ENCODE peak calls at places on chromosomes 7 and 10, in ten cellular contexts. L is hepatocyte; Z is sigmoid colon; S is fibroblast of the aortic adventitia; Y is mucosa of descending colon; Q is lower leg skin; W is H9; B is dorsolateral prefrontal cortex; M is CD4-positive, alpha-beta T cell; O is Caco-2. N is an unnamed sample.

GRCh38 chr7:136869991-136870798 is 1.7 kb downstream of the CHRM2 start:
- DNase-seq in Z (peak; percentile 71), B (peak; percentile 43), Q (no peak), S (no peak), O (no peak), L (peak; percentile 8), M (no peak), Y (peak; percentile 19), W (peak; percentile 37), N (no peak)

GRCh38 chr7:97871659-97872024 is 566 bp downstream of the ASNS start:
- DNase-seq in W (peak; percentile 39), S (no peak), Z (no peak), Q (no peak), O (no peak), L (no peak), Y (no peak), B (no peak), M (no peak), N (no peak)

GRCh38 chr7:73912223-73912622 is 51.3 kb downstream of the TMEM270 start:
- DNase-seq in L (no peak), S (no peak), W (no peak), B (no peak), Y (no peak), Q (no peak), Z (no peak), O (no peak), M (no peak), N (no peak)

GRCh38 chr10:31467791-31468535 is 148.9 kb downstream of the ZEB1 start:
- DNase-seq in W (peak; percentile 87), S (peak; percentile 14), Y (peak; percentile 21), O (peak; percentile 47), Z (no peak), L (peak; percentile 42), Q (no peak), M (no peak), B (no peak), N (no peak)

GRCh38 chr7:875476-876076 is 778 bp upstream of the GET4 start:
- DNase-seq in M (no peak), Q (no peak), Z (no peak), S (no peak), O (no peak), Y (peak; percentile 63), B (peak; percentile 50), L (no peak), W (no peak), N (no peak)

GRCh38 chr10:132350946-132351345 is 19.0 kb downstream of the LRRC27 start:
- DNase-seq in W (no peak), S (no peak), L (no peak), Q (no peak), B (no peak), O (no peak), Z (peak; percentile 62), Y (no peak), M (no peak), N (no peak)

GRCh38 chr10:77539147-77539935 is 98.3 kb downstream of the KCNMA1 start:
- DNase-seq in Q (no peak), B (no peak), L (no peak), W (no peak), Z (no peak), S (no peak), O (peak; percentile 25), Y (no peak), M (no peak), N (no peak)

GRCh38 chr10:115033898-115034297 is 59.3 kb upstream of the ATRNL1 start:
- DNase-seq in Q (no peak), B (no peak), Y (no peak), W (no peak), Z (no peak), O (no peak), M (no peak), L (no peak), S (no peak), N (no peak)

GRCh38 chr10:29533046-29533445 is 101.7 kb downstream of the SVIL start:
- DNase-seq in Q (peak; percentile 65), S (no peak), W (no peak), B (no peak), Z (no peak), M (no peak), Y (no peak), O (no peak), L (no peak), N (no peak)

GRCh38 chr10:29533696-29534285 is 101.0 kb downstream of the SVIL start:
- DNase-seq in Q (peak; percentile 66), Y (no peak), M (no peak), L (no peak), W (no peak), Z (no peak), O (no peak), B (no peak), S (peak; percentile 27), N (no peak)

GRCh38 chr10:29532256-29532878 is 102.4 kb downstream of the SVIL start:
- DNase-seq in M (no peak), W (no peak), Z (no peak), B (no peak), O (no peak), Y (no peak), Q (peak; percentile 59), L (no peak), S (no peak), N (no peak)

GRCh38 chr10:29529146-29529545 is 105.6 kb downstream of the SVIL start:
- DNase-seq in W (no peak), L (no peak), S (no peak), M (no peak), O (no peak), Q (no peak), Z (no peak), Y (no peak), B (no peak), N (no peak)

DNA sequence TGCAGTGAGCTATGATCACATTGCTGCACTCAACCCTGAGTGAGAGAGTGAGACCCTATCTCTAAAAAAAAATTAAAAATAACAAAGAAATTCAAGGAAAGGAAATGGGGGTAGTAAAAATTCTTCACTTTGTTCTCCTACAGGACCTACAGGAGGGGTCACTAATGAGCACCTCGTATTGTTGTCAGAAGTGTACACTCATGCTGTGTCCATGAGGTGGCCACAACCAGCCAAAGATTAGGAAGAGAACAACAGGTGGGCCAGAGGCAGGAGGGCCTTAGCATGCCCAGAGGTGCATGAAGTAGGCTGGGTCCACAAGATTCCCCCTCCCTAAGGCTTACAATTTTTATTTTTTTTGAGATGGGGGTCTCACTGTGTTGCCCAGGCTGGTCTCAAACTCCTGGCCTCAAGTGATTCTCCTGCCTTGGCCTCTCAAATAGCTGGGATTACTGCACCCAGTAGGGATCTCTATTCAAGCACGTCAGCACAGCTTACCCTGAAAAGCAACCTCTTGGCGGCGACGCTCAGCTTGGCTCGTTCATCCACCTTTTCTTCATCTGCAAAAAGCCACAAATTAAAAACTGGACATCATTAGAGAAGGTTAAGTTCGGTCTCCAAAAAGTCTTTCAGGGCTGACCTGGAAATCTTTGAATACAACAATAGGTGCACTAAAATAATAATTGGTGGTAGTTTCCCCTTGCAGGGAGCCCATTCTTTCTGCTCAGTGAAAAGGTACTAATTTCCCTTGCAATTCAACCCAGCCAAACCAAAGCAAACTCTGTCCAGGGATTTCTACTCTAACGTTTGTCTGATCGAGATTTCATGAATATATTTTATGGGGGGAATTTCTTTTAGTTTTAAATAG is 104.4 kb downstream of the SVIL start:
- DNase-seq in S (no peak), W (no peak), O (no peak), Z (no peak), L (no peak), Q (peak; percentile 23), B (no peak), Y (no peak), M (no peak), N (no peak)
- TF ChIP-seq CTCF in S (no peak), W (no peak), O (peak; percentile 30), Z (no peak), L (no peak), Q (no peak), B (no peak), Y (no peak), M (no peak), N (no peak)

GRCh38 chr10:117431160-117431559 is 55.9 kb upstream of the PDZD8 start:
- DNase-seq in B (no peak), Y (no peak), W (no peak), M (no peak), Q (no peak), L (no peak), O (peak; percentile 40), S (no peak), Z (no peak), N (no peak)
- TF ChIP-seq CTCF in B (no peak), Y (no peak), W (peak; percentile 35), M (no peak), Q (no peak), L (no peak), O (peak; percentile 49), S (no peak), Z (no peak), N (no peak)

DNA sequence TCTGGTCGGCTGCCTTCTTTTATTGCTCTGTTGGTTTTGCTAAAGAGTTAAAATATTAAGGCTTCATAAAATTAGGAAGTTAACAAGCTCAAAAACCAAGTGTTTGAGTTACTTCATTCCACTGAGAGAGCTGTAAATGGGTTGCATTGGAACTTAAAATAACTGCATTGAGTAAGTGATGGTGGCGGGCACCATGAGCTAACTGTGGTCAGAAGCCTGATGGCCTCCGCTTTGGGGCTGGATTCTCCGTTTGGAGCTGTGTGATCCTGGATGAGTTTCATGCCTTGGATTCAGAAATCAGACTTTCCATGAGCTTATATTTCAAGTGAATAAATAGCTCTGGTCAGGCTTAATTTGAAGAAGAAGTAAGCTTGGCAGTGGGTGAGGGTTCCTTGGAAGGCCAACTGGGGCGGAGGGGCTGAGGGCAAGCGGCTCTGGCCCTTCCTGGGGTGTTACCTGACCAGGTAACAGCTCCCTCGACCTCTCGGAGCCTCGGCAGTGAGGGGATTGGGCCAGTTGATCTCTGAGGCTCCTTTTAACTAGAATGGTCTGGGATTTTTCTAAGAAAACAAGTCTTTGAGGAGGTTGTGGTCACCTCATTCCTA is 5.6 kb downstream of the HTRA1 start:
- DNase-seq in W (no peak), M (no peak), S (no peak), B (no peak), L (no peak), O (no peak), Y (no peak), Z (no peak), Q (peak; percentile 54), N (no peak)
- TF ChIP-seq CTCF in W (no peak), M (no peak), S (no peak), B (no peak), L (no peak), O (no peak), Y (no peak), Z (no peak), Q (no peak), N (no peak)

DNA sequence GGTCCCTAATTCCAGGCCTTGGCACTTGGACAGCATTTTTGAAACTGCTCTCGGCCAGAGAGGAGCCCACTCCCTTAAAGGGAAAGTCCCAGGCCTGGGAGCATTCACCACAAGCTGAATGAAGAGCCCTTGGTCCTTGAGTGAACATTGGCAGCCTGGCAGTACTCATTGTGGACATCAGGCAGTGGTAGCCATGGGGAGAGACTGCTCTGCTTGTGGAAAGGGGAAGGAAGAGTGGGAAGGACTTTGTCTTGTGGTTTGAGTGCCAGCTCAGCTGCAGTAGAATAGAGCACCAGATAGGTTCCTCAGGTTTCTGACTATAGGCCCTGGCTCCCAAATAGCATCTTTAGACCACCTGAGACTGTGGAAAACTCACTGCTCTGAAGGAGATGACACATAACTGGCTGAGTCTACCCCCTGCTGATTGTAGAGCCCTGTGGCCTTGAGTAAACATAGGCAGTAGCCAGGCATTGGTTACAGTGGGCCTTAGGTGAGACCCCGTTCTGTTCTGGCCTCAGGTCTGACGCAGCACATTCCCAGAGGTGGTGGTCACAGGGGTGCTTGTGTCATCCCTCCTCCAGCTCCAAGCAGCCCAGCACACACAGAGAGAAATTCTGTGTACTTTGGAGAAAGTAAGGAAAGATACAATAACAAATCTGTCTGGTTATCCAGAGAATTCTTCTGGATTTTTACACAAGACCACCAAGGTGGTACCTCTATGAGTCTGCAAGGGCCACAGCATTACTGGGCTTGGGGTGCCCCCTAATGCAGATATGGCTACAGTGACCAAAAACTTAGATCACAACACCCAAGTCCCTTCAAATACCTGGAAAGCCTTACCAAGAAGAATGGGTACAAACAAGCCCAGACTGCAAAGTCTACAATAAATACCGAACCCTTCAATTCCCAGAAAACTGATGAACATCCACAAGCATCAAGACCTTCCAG is 153.8 kb downstream of the GNAI1 start:
- DNase-seq in W (peak; percentile 29), S (peak; percentile 13), L (no peak), Q (no peak), O (no peak), B (no peak), Z (no peak), Y (no peak), M (no peak), N (no peak)
- TF ChIP-seq CTCF in W (peak; percentile 63), S (no peak), L (peak; percentile 7), Q (no peak), O (no peak), B (peak; percentile 13), Z (no peak), Y (no peak), M (no peak), N (no peak)